ENCODE peak calls at places on chromosomes 6 and 20, in eight cellular contexts. R is cerebellar cortex; Q is GDM1; P is T-helper 1 cell; I is HEK293T; T is ELF-1; O is cardiac muscle cell; D is activated CD4-positive, CD25-positive, alpha-beta regulatory T cell. A is an unnamed sample.

GRCh38 chr6:7541175-7542064 is at the start of gene DSP:
- DNase-seq in T (peak), D (no peak), O (peak), R (peak), P (no peak), I (peak), Q (no peak), A (no peak)

GRCh38 chr6:31734703-31735500 is 1.4 kb downstream of the CLIC1 start:
- DNase-seq in P (no peak), I (no peak), D (peak), O (peak), Q (peak), T (peak), R (no peak), A (peak)

GRCh38 chr6:15674690-15675386 is 12.0 kb upstream of the DTNBP1 start:
- DNase-seq in R (no peak), I (no peak), O (peak), P (no peak), T (no peak), D (no peak), Q (no peak), A (no peak)

GRCh38 chr6:157462956-157463742 is 82.2 kb downstream of the ZDHHC14 start:
- DNase-seq in T (no peak), Q (no peak), O (no peak), R (no peak), P (no peak), I (no peak), D (no peak), A (no peak)

GRCh38 chr20:44034451-44034850 is 119.8 kb downstream of the TOX2 start:
- DNase-seq in O (no peak), I (no peak), R (no peak), T (no peak), Q (no peak), P (no peak), D (no peak), A (no peak)

GRCh38 chr6:24666097-24666615 is 543 bp downstream of the TDP2 start:
- DNase-seq in R (peak), D (no peak), T (no peak), Q (peak), I (peak), O (peak), P (peak), A (no peak)

GRCh38 chr6:170085475-170086401 is 205.1 kb downstream of the DLL1 start:
- DNase-seq in I (no peak), D (no peak), P (no peak), T (peak), R (peak), Q (no peak), O (no peak), A (no peak)

GRCh38 chr20:34525709-34526416 is 9.6 kb downstream of the DYNLRB1 start:
- DNase-seq in I (no peak), P (no peak), T (peak), O (no peak), R (no peak), D (no peak), Q (no peak), A (no peak)

GRCh38 chr6:41967312-41968287 is 26.0 kb upstream of the CCND3 start:
- DNase-seq in I (no peak), P (no peak), T (peak), Q (no peak), R (no peak), D (no peak), O (no peak), A (no peak)

GRCh38 chr6:99879431-99879830 is 114.6 kb downstream of the MCHR2 start:
- DNase-seq in T (no peak), Q (no peak), D (no peak), P (no peak), I (no peak), O (no peak), R (no peak), A (no peak)

GRCh38 chr20:11354841-11355240 is 562.9 kb upstream of the BTBD3 start:
- DNase-seq in T (no peak), R (no peak), O (no peak), P (no peak), I (no peak), D (no peak), Q (no peak), A (no peak)

GRCh38 chr6:17032595-17033591 is 69.0 kb upstream of the STMND1 start:
- DNase-seq in R (peak), I (peak), T (no peak), Q (no peak), O (no peak), D (no peak), P (no peak), A (no peak)

GRCh38 chr20:10453241-10453640 is 18.1 kb downstream of the SLX4IP start:
- DNase-seq in T (no peak), I (no peak), R (no peak), Q (peak), O (no peak), D (no peak), P (no peak), A (no peak)

GRCh38 chr20:40797425-40797824 is 108.4 kb upstream of the MAFB start:
- DNase-seq in O (no peak), Q (no peak), P (no peak), D (no peak), I (peak), T (peak), R (peak), A (no peak)

GRCh38 chr20:45834797-45835161 is 1.2 kb downstream of the SNX21 start:
- DNase-seq in P (no peak), T (no peak), D (no peak), Q (no peak), O (no peak), R (no peak), I (no peak), A (no peak)

GRCh38 chr20:58702859-58703648 is 10.5 kb downstream of the NPEPL1 start:
- DNase-seq in O (no peak), R (no peak), I (no peak), T (no peak), D (no peak), P (no peak), Q (no peak), A (no peak)

GRCh38 chr6:161637658-161638057 is 363.8 kb upstream of the AGPAT4 start:
- DNase-seq in O (no peak), T (no peak), Q (no peak), D (no peak), P (no peak), I (no peak), R (no peak), A (no peak)

GRCh38 chr6:112289039-112289566 is 34.7 kb upstream of the LAMA4 start:
- DNase-seq in P (no peak), Q (no peak), D (no peak), T (peak), O (peak), I (peak), R (no peak), A (no peak)

GRCh38 chr20:58148891-58149290 is 79.6 kb downstream of the ANKRD60 start:
- DNase-seq in I (no peak), R (no peak), Q (no peak), T (no peak), O (no peak), P (no peak), D (no peak), A (no peak)

GRCh38 chr20:3068986-3069900 is 2.2 kb upstream of the OXT start:
- DNase-seq in Q (peak), O (no peak), P (no peak), R (no peak), T (no peak), I (no peak), D (no peak), A (no peak)

GRCh38 chr6:28941681-28942448 is 18.1 kb upstream of the TRIM27 start:
- DNase-seq in Q (no peak), T (peak), O (peak), P (no peak), R (peak), I (peak), D (no peak), A (no peak)

GRCh38 chr6:128516514-128516898 is 3.9 kb downstream of the PTPRK start:
- DNase-seq in T (no peak), O (no peak), D (no peak), P (no peak), R (no peak), Q (no peak), I (peak), A (no peak)

GRCh38 chr20:8156603-8157079 is 24.6 kb downstream of the PLCB1 start:
- DNase-seq in R (no peak), D (no peak), O (no peak), Q (no peak), T (no peak), I (no peak), P (no peak), A (no peak)

GRCh38 chr6:161487694-161488093 is 213.8 kb upstream of the AGPAT4 start:
- DNase-seq in Q (no peak), O (no peak), T (no peak), D (no peak), R (no peak), I (no peak), P (no peak), A (no peak)

GRCh38 chr6:72212686-72213085 is 326.3 kb downstream of the RIMS1 start:
- DNase-seq in T (no peak), P (no peak), D (no peak), O (no peak), I (no peak), Q (no peak), R (peak), A (no peak)

GRCh38 chr20:10307359-10307735 is 88.7 kb downstream of the SNAP25 start:
- DNase-seq in D (no peak), P (no peak), I (no peak), Q (no peak), T (no peak), O (no peak), R (no peak), A (no peak)

GRCh38 chr6:139381216-139381615 is 6.8 kb upstream of the CITED2 start:
- DNase-seq in P (no peak), T (no peak), Q (no peak), R (no peak), D (no peak), I (no peak), O (no peak), A (no peak)

GRCh38 chr20:64223526-64224067 is 32.0 kb upstream of the PCMTD2 start:
- DNase-seq in O (peak), P (no peak), R (no peak), D (no peak), T (peak), I (peak), Q (no peak), A (no peak)

GRCh38 chr6:64062960-64063683 is 427.5 kb downstream of the PHF3 start:
- DNase-seq in T (no peak), Q (no peak), D (no peak), O (no peak), R (no peak), P (no peak), I (no peak), A (no peak)

GRCh38 chr20:19351542-19351941 is 139.1 kb downstream of the SLC24A3 start:
- DNase-seq in Q (no peak), O (no peak), P (no peak), I (no peak), D (no peak), R (no peak), T (no peak), A (no peak)

GRCh38 chr20:14921546-14921945 is 584.1 kb upstream of the FLRT3 start:
- DNase-seq in T (no peak), Q (no peak), D (no peak), P (no peak), R (no peak), O (no peak), I (no peak), A (no peak)

GRCh38 chr6:108707328-108707976 is 140.8 kb upstream of the ARMC2 start:
- DNase-seq in D (no peak), T (no peak), I (no peak), O (no peak), Q (no peak), R (no peak), P (no peak), A (no peak)

GRCh38 chr6:158002951-158003853 is 21.5 kb downstream of the SYNJ2 start:
- DNase-seq in I (no peak), O (no peak), Q (no peak), D (no peak), T (peak), R (no peak), P (no peak), A (peak)

GRCh38 chr6:107132330-107132954 is 17.1 kb upstream of the BEND3 start:
- DNase-seq in R (peak), O (peak), Q (no peak), D (no peak), I (no peak), T (no peak), P (no peak), A (no peak)

GRCh38 chr20:62652051-62652893 is 10.0 kb downstream of the SLCO4A1 start:
- DNase-seq in O (peak), P (peak), D (no peak), I (peak), T (peak), R (peak), Q (no peak), A (peak)

GRCh38 chr20:49276895-49277785 is 717 bp downstream of the ZNFX1 start:
- DNase-seq in D (peak), I (no peak), T (no peak), P (peak), O (no peak), Q (no peak), R (no peak), A (no peak)

GRCh38 chr6:134230940-134231339 is 87.0 kb downstream of the SGK1 start:
- DNase-seq in O (no peak), Q (no peak), T (no peak), P (no peak), R (no peak), D (no peak), I (no peak), A (no peak)

GRCh38 chr20:51176846-51177245 is 153.9 kb upstream of the KCNG1 start:
- DNase-seq in I (no peak), Q (no peak), D (no peak), T (no peak), R (no peak), P (no peak), O (no peak), A (no peak)

GRCh38 chr6:148118303-148118702 is 224.3 kb upstream of the SASH1 start:
- DNase-seq in I (no peak), Q (no peak), T (no peak), P (no peak), O (no peak), D (no peak), R (no peak), A (no peak)